ENCODE peak calls at places on chromosomes 7 and 10, in eight cellular contexts. K, I, L, F, H, Q, B and A are unnamed samples.

GRCh38 chr7:130793855-130794618 is 60.0 kb upstream of the KLF14 start:
- DNase-seq in H (no peak), I (no peak), K (peak), Q (no peak), F (no peak), B (peak), L (peak), A (peak)

GRCh38 chr10:77431209-77431611 is 206.4 kb downstream of the KCNMA1 start:
- DNase-seq in Q (no peak), I (no peak), K (no peak), L (no peak), F (no peak), B (no peak), H (no peak), A (no peak)

GRCh38 chr10:132107947-132108877 is 42.5 kb downstream of the JAKMIP3 start:
- DNase-seq in H (no peak), L (no peak), K (no peak), Q (peak), I (no peak), F (peak), B (no peak), A (no peak)

GRCh38 chr10:58240531-58240930 is 27.2 kb downstream of the IPMK start:
- DNase-seq in L (no peak), H (no peak), F (no peak), Q (no peak), B (peak), K (peak), I (no peak), A (peak)

GRCh38 chr10:122478971-122479370 is 17.6 kb downstream of the HTRA1 start:
- DNase-seq in B (no peak), Q (no peak), L (no peak), H (no peak), I (no peak), K (no peak), F (no peak), A (no peak)

GRCh38 chr7:99459087-99459486 is 6.9 kb downstream of the ATP5MF start:
- DNase-seq in H (no peak), I (no peak), B (peak), Q (no peak), L (peak), F (no peak), K (peak), A (no peak)

GRCh38 chr7:44213872-44214595 is 13.3 kb downstream of the YKT6 start:
- DNase-seq in Q (no peak), B (peak), I (no peak), K (peak), F (no peak), L (peak), H (no peak), A (peak)

GRCh38 chr7:70016044-70016770 is 417.9 kb downstream of the AUTS2 start:
- DNase-seq in L (no peak), K (peak), H (no peak), F (no peak), Q (no peak), B (peak), I (no peak), A (peak)

GRCh38 chr7:135386776-135387175 is 123.1 kb downstream of the CNOT4 start:
- DNase-seq in B (no peak), I (no peak), H (no peak), K (no peak), L (no peak), F (no peak), Q (no peak), A (peak)

GRCh38 chr10:80296942-80297341 is 7.5 kb upstream of the MAT1A start:
- DNase-seq in I (no peak), H (no peak), K (no peak), L (no peak), B (no peak), Q (no peak), F (no peak), A (no peak)

GRCh38 chr7:36448781-36449379 is 59.2 kb downstream of the ANLN start:
- DNase-seq in H (no peak), Q (no peak), B (peak), F (no peak), L (peak), I (no peak), K (peak), A (peak)

GRCh38 chr7:11713352-11713751 is 118.6 kb downstream of the THSD7A start:
- DNase-seq in I (no peak), H (no peak), B (no peak), L (no peak), F (no peak), Q (no peak), K (no peak), A (no peak)

GRCh38 chr10:33410096-33410859 is 75.8 kb upstream of the NRP1 start:
- DNase-seq in B (peak), K (no peak), Q (no peak), I (no peak), F (no peak), H (no peak), L (peak), A (no peak)

GRCh38 chr10:99694171-99694570 is 34.9 kb downstream of the ENTPD7 start:
- DNase-seq in F (no peak), B (peak), L (peak), Q (no peak), K (peak), H (no peak), I (no peak), A (peak)

GRCh38 chr7:73704640-73705550 is 14.6 kb downstream of the STX1A start:
- DNase-seq in I (no peak), B (peak), H (no peak), Q (peak), F (peak), L (no peak), K (peak), A (peak)

GRCh38 chr10:33116293-33116697 is 158.3 kb upstream of the ITGB1 start:
- DNase-seq in L (peak), B (no peak), K (peak), F (no peak), H (no peak), Q (no peak), I (no peak), A (peak)

GRCh38 chr7:6533893-6534804 is 17.1 kb downstream of the GRID2IP start:
- DNase-seq in Q (no peak), B (no peak), K (no peak), F (no peak), L (no peak), H (no peak), I (no peak), A (no peak)

GRCh38 chr10:96488161-96488935 is 25.4 kb downstream of the TLL2 start:
- DNase-seq in Q (no peak), B (no peak), H (no peak), K (no peak), F (no peak), I (no peak), L (no peak), A (peak)

GRCh38 chr10:86438091-86438749 is 71.6 kb upstream of the GRID1 start:
- DNase-seq in I (no peak), K (no peak), Q (no peak), F (no peak), B (no peak), L (no peak), H (no peak), A (no peak)
- H3K4me3 ChIP-seq in I (no peak), K (no peak), Q (no peak), F (no peak), B (no peak), L (no peak), H (no peak), A (no peak)

GRCh38 chr7:17307033-17307432 is 8.6 kb downstream of the AHR start:
- DNase-seq in I (no peak), B (no peak), F (no peak), Q (no peak), H (no peak), L (peak), K (peak), A (no peak)

GRCh38 chr7:17305387-17306171 is 7.1 kb downstream of the AHR start:
- DNase-seq in I (no peak), L (peak), K (no peak), F (no peak), H (no peak), Q (no peak), B (no peak), A (no peak)

GRCh38 chr7:17307558-17307957 is 9.1 kb downstream of the AHR start:
- DNase-seq in Q (no peak), F (no peak), K (no peak), B (no peak), I (no peak), H (no peak), L (peak), A (no peak)

GRCh38 chr7:17304926-17305325 is 6.5 kb downstream of the AHR start:
- DNase-seq in F (no peak), B (peak), I (no peak), K (peak), L (peak), Q (no peak), H (no peak), A (peak)

GRCh38 chr7:17307969-17308648 is 9.7 kb downstream of the AHR start:
- DNase-seq in I (no peak), H (no peak), Q (no peak), F (no peak), K (no peak), B (no peak), L (no peak), A (no peak)
- H3K4me3 ChIP-seq in I (no peak), H (peak), Q (peak), F (no peak), K (no peak), B (no peak), L (peak), A (no peak)

DNA sequence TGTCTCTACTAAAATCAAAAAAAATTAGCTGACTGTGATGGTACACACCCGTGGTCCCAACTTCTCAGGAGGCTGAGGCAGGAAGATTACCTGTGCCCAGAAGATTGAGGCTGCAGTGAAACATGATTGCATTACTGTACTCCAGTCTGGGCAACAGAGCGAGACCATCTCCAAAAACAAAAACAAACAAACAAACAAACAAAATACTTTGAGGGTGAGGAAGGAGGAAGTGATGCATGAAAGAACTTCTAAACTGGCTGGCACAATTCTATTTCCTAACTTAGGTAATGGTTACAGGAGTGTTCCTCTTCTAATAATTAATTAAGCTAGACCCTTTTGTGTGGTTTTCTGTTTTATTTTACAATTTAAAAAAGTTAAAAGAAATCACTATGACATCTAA is 15.5 kb downstream of the WAPL start:
- DNase-seq in F (no peak), L (no peak), B (no peak), H (no peak), Q (no peak), I (no peak), K (no peak), A (no peak)
- H3K4me3 ChIP-seq in F (no peak), L (no peak), B (no peak), H (no peak), Q (no peak), I (no peak), K (no peak), A (no peak)

GRCh38 chr10:23742807-23743206 is 303.9 kb downstream of the OTUD1 start:
- DNase-seq in B (peak), F (peak), I (no peak), Q (no peak), K (no peak), L (no peak), H (no peak), A (no peak)
- H3K4me3 ChIP-seq in B (no peak), F (no peak), I (no peak), Q (no peak), K (no peak), L (no peak), H (no peak), A (no peak)

GRCh38 chr7:155961241-155962190 is 149.3 kb upstream of the SHH start:
- DNase-seq in K (peak), L (no peak), Q (peak), B (peak), I (no peak), H (no peak), F (peak), A (peak)
- H3K4me3 ChIP-seq in K (no peak), L (no peak), Q (no peak), B (no peak), I (no peak), H (peak), F (no peak), A (no peak)